ENCODE peak calls at places on chromosomes 7 and 10, in ten cellular contexts. Q, P, M, C, W, U, R, X, L and B are unnamed samples.

GRCh38 chr10:99234067-99234738 is 1.4 kb downstream of the HPSE2 start:
- DNase-seq in R (peak), Q (no peak), W (peak), X (no peak), M (peak), P (peak), L (peak), U (peak), C (peak), B (no peak)

GRCh38 chr7:81277691-81278090 is 358.8 kb upstream of the SEMA3C start:
- DNase-seq in M (no peak), R (no peak), Q (no peak), W (no peak), X (no peak), C (no peak), U (no peak), L (no peak), P (peak), B (no peak)

GRCh38 chr7:127353897-127354296 is 38.6 kb downstream of the ZNF800 start:
- DNase-seq in L (no peak), Q (no peak), U (no peak), C (no peak), X (no peak), R (no peak), M (no peak), W (no peak), P (no peak), B (no peak)

GRCh38 chr7:5380350-5381210 is 43.1 kb downstream of the TNRC18 start:
- DNase-seq in W (no peak), Q (no peak), U (no peak), X (no peak), R (no peak), P (no peak), C (no peak), M (no peak), L (no peak), B (no peak)

GRCh38 chr10:3192856-3193635 is 20.5 kb upstream of the PITRM1 start:
- DNase-seq in M (peak), X (no peak), C (peak), L (peak), R (peak), W (no peak), Q (peak), P (no peak), U (no peak), B (peak)

GRCh38 chr10:98249134-98249533 is 18.9 kb downstream of the LOXL4 start:
- DNase-seq in Q (no peak), L (no peak), M (no peak), R (no peak), P (no peak), C (no peak), X (no peak), W (no peak), U (no peak), B (no peak)

GRCh38 chr10:80280071-80280800 is 9.2 kb downstream of the MAT1A start:
- DNase-seq in L (no peak), Q (no peak), U (no peak), R (no peak), C (no peak), P (no peak), X (no peak), W (no peak), M (no peak), B (no peak)

GRCh38 chr7:139457153-139457946 is 26.1 kb downstream of the KLRG2 start:
- DNase-seq in W (no peak), X (no peak), C (no peak), L (no peak), Q (no peak), P (no peak), R (no peak), U (no peak), M (no peak), B (peak)

GRCh38 chr10:10598297-10598696 is 419.4 kb upstream of the CELF2 start:
- DNase-seq in X (no peak), U (no peak), Q (no peak), W (no peak), P (no peak), R (no peak), C (no peak), L (no peak), M (peak), B (no peak)

GRCh38 chr10:36504752-36505151 is 620.6 kb upstream of the ANKRD30A start:
- DNase-seq in U (no peak), Q (no peak), P (no peak), M (no peak), W (no peak), L (no peak), X (no peak), R (no peak), C (no peak), B (no peak)

GRCh38 chr7:93910076-93910994 is 4.0 kb downstream of the GNGT1 start:
- DNase-seq in U (no peak), L (peak), C (peak), Q (no peak), X (no peak), W (no peak), R (no peak), M (no peak), P (no peak), B (peak)

GRCh38 chr7:67267914-67268313 is 271.3 kb downstream of the TYW1 start:
- DNase-seq in X (no peak), W (no peak), U (no peak), Q (no peak), P (no peak), L (no peak), M (no peak), C (no peak), R (peak), B (no peak)

GRCh38 chr10:48449501-48450232 is 143.2 kb downstream of the MAPK8 start:
- DNase-seq in R (no peak), W (no peak), U (no peak), L (no peak), M (no peak), C (no peak), Q (peak), X (no peak), P (peak), B (no peak)

GRCh38 chr7:122140918-122141317 is 3.1 kb downstream of the AASS start:
- DNase-seq in X (no peak), C (no peak), Q (no peak), U (no peak), R (no peak), P (no peak), M (no peak), W (no peak), L (no peak), B (no peak)

GRCh38 chr7:122135275-122135674 is 8.8 kb downstream of the AASS start:
- DNase-seq in M (no peak), L (no peak), C (no peak), R (no peak), W (no peak), X (no peak), P (no peak), U (no peak), Q (no peak), B (no peak)

GRCh38 chr7:122136639-122137253 is 7.3 kb downstream of the AASS start:
- DNase-seq in U (no peak), W (no peak), P (no peak), R (no peak), C (no peak), Q (no peak), M (no peak), L (peak), X (no peak), B (no peak)

GRCh38 chr7:122136033-122136432 is 8.0 kb downstream of the AASS start:
- DNase-seq in R (no peak), X (no peak), P (no peak), M (no peak), W (no peak), L (peak), U (no peak), C (no peak), Q (no peak), B (no peak)

GRCh38 chr7:122137291-122138077 is 6.6 kb downstream of the AASS start:
- DNase-seq in M (no peak), L (peak), Q (no peak), P (no peak), R (no peak), C (no peak), X (peak), W (no peak), U (no peak), B (no peak)
- H3K4me3 ChIP-seq in M (no peak), L (peak), Q (peak), P (peak), R (no peak), C (peak), X (no peak), W (no peak), U (no peak), B (peak)

GRCh38 chr7:77839919-77840318 is 41.3 kb downstream of the PHTF2 start:
- DNase-seq in U (no peak), M (no peak), L (no peak), W (no peak), X (no peak), P (no peak), R (no peak), C (no peak), Q (no peak), B (no peak)
- H3K4me3 ChIP-seq in U (no peak), M (no peak), L (no peak), W (no peak), X (no peak), P (no peak), R (no peak), C (no peak), Q (no peak), B (no peak)

GRCh38 chr7:130492519-130493274 is 812 bp downstream of the MEST start:
- DNase-seq in X (no peak), R (peak), P (no peak), C (no peak), W (no peak), U (no peak), M (no peak), Q (no peak), L (no peak), B (peak)

GRCh38 chr7:130493275-130493868 is 1.5 kb downstream of the MEST start:
- DNase-seq in M (no peak), C (no peak), Q (no peak), W (no peak), P (no peak), X (no peak), U (no peak), L (peak), R (peak), B (peak)

GRCh38 chr7:130490287-130490686 is 1.6 kb upstream of the MEST start:
- DNase-seq in P (no peak), Q (no peak), U (no peak), L (peak), X (no peak), R (peak), C (no peak), W (no peak), M (no peak), B (peak)

GRCh38 chr7:130490888-130491771 is 755 bp upstream of the MEST start:
- DNase-seq in X (no peak), M (peak), W (no peak), C (peak), Q (no peak), L (peak), P (peak), R (peak), U (no peak), B (peak)

GRCh38 chr7:130491841-130492518 is at the start of gene MEST:
- DNase-seq in Q (no peak), M (no peak), X (no peak), L (peak), W (no peak), C (no peak), U (no peak), R (peak), P (peak), B (peak)
- H3K4me3 ChIP-seq in Q (peak), M (peak), X (peak), L (peak), W (peak), C (peak), U (no peak), R (peak), P (peak), B (peak)

GRCh38 chr10:111078505-111079185 is 1.8 kb downstream of the ADRA2A start:
- DNase-seq in C (no peak), P (no peak), R (peak), L (no peak), M (no peak), Q (no peak), W (no peak), X (no peak), U (no peak), B (no peak)
- H3K4me3 ChIP-seq in C (no peak), P (peak), R (no peak), L (no peak), M (no peak), Q (peak), W (no peak), X (no peak), U (no peak), B (no peak)

GRCh38 chr10:108688314-108688713 is 1235.0 kb downstream of the XPNPEP1 start:
- DNase-seq in C (no peak), W (no peak), U (no peak), R (no peak), M (peak), P (no peak), Q (no peak), X (no peak), L (no peak), B (no peak)

GRCh38 chr10:108685863-108686531 is 1237.3 kb downstream of the XPNPEP1 start:
- DNase-seq in M (no peak), X (no peak), U (no peak), C (no peak), Q (no peak), P (no peak), L (no peak), R (no peak), W (no peak), B (no peak)

DNA sequence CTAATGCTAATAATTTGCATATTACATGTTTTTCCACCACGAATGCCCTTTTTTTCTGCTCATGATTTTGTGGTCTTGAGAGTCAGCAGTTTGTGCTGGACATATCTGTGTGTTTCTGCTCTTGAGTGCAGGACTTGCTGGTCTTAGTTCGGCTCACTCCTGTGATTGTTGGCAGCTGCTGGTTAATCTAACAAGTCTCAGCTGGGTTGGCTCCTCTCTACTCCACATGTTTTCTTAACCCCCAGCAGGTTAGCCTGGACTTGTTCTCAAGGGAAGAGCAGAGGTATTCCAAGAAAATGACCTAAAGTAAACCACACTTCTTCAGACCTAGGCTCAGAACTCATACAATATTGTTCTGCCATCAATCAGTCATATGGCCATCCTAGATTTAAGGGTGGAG is 1238.9 kb downstream of the XPNPEP1 start:
- DNase-seq in L (peak), Q (no peak), W (no peak), C (peak), X (no peak), U (no peak), P (no peak), R (no peak), M (no peak), B (no peak)
- H3K4me3 ChIP-seq in L (no peak), Q (no peak), W (no peak), C (no peak), X (no peak), U (no peak), P (no peak), R (no peak), M (no peak), B (no peak)

DNA sequence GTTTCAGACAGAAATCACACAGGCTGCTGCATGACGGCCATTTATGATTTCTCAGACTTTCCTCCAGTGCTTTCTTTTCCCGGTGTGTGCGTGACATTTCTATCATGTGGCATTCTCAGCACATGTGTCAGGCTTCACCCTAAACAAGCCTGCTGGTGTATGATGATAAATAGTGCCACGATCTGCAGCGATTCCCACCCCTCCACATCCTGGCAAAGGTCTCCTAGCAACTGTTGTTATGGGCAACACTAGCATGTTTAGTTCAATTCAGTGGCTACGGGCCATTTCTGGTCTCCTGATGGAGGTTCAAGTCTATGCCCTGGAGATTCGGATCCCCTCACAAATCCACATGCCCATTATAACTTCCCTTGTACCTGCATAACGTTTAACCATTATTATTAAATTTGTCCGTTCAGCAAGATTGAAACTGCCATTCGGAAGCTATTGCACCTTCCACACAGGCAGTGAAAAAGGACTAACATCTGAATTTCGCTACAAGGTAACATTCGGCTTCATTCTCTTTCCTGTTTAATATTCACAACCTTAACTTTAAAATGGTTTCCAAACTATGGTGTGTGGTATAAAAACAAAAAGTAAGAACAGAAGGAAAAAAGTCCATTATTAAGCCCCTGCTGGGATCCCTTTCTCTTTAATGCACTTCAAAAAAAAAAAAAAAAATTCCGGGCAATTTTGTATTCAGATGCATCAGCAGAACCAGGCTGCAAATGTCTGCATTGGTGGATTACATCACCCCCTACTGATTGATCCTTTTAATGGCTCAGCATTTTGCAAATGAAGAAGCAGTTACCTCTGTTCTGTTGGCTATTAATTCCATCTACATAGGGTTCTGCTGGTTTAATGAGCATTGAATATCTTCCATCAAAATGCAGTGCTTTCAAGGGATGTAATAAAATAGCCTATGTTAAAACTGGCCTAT is 90.2 kb downstream of the FRMD4A start:
- DNase-seq in C (no peak), R (peak), M (no peak), X (no peak), Q (no peak), P (no peak), U (no peak), L (no peak), W (no peak), B (no peak)
- H3K4me3 ChIP-seq in C (no peak), R (no peak), M (no peak), X (no peak), Q (peak), P (no peak), U (no peak), L (no peak), W (no peak), B (no peak)

GRCh38 chr7:131076711-131077170 is 250.9 kb upstream of the MKLN1 start:
- DNase-seq in Q (no peak), X (no peak), L (peak), C (no peak), U (no peak), W (no peak), M (no peak), R (no peak), P (no peak), B (no peak)
- H3K4me3 ChIP-seq in Q (peak), X (no peak), L (no peak), C (no peak), U (no peak), W (no peak), M (no peak), R (no peak), P (no peak), B (no peak)